ENCODE peak calls at places on chromosomes 11 and 22, in six cellular contexts. E, C, I, T, Y and P are unnamed samples. For H3K36me3, the result is how much of the 10 kb centered on the place peaks cover.

GRCh38 chr11:66880484-66881211 is 23.8 kb downstream of the LRFN4 start:
- DNase-seq in E (peak), C (no peak), I (no peak), T (peak), Y (no peak), P (no peak)

GRCh38 chr11:117986981-117987495 is 844 bp downstream of the IL10RA start:
- DNase-seq in E (peak), C (no peak), I (no peak), T (no peak), Y (peak), P (no peak)

GRCh38 chr11:91805293-91805692 is 419.3 kb upstream of the FAT3 start:
- DNase-seq in E (no peak), C (no peak), I (no peak), T (no peak), Y (no peak), P (no peak)

GRCh38 chr11:75795276-75796090 is 19.5 kb upstream of the UVRAG start:
- DNase-seq in E (no peak), C (no peak), I (no peak), T (no peak), Y (peak), P (no peak)

GRCh38 chr11:125251956-125252355 is 87.4 kb downstream of the PKNOX2 start:
- DNase-seq in E (no peak), C (no peak), I (no peak), T (no peak), Y (no peak), P (no peak)

GRCh38 chr11:132803436-132803835 is 728.9 kb downstream of the OPCML start:
- DNase-seq in E (no peak), C (no peak), I (no peak), T (no peak), Y (peak), P (no peak)

GRCh38 chr11:132125855-132126841 is 755.7 kb downstream of the NTM start:
- DNase-seq in E (no peak), C (no peak), I (no peak), T (no peak), Y (peak), P (no peak)

GRCh38 chr11:108511851-108512474 is 13.8 kb upstream of the POGLUT3 start:
- DNase-seq in E (no peak), C (no peak), I (no peak), T (no peak), Y (peak), P (no peak)

GRCh38 chr11:66420671-66421476 is at the start of gene NPAS4:
- DNase-seq in E (no peak), C (no peak), I (no peak), T (no peak), Y (no peak), P (no peak)

GRCh38 chr22:32850591-32851517 is 49.3 kb downstream of the TIMP3 start:
- DNase-seq in E (no peak), C (peak), I (peak), T (peak), Y (peak), P (peak)

GRCh38 chr11:129023968-129024676 is 81.5 kb upstream of the TP53AIP1 start:
- DNase-seq in E (peak), C (no peak), I (no peak), T (peak), Y (no peak), P (no peak)

GRCh38 chr11:78310500-78310909 is 107.1 kb downstream of the GAB2 start:
- DNase-seq in E (no peak), C (peak), I (peak), T (peak), Y (peak), P (peak)

GRCh38 chr11:60914620-60915249 is 777 bp downstream of the TMEM109 start:
- DNase-seq in E (no peak), C (no peak), I (no peak), T (no peak), Y (peak), P (peak)

GRCh38 chr11:79062814-79063762 is 377.7 kb downstream of the TENM4 start:
- DNase-seq in E (no peak), C (no peak), I (no peak), T (no peak), Y (peak), P (peak)

GRCh38 chr11:65125197-65126056 is 3.3 kb downstream of the MRPL49 start:
- DNase-seq in E (no peak), C (no peak), I (no peak), T (no peak), Y (no peak), P (no peak)
- H3K36me3 ChIP-seq in E (half or more), C (half or more), I (half or more), T (half or more), Y (under half), P (half or more)

GRCh38 chr11:35014352-35014751 is 97.9 kb downstream of the PDHX start:
- DNase-seq in E (no peak), C (no peak), I (no peak), T (no peak), Y (peak), P (no peak)
- H3K27ac ChIP-seq in E (no peak), C (no peak), I (no peak), T (no peak), Y (peak), P (no peak)

DNA sequence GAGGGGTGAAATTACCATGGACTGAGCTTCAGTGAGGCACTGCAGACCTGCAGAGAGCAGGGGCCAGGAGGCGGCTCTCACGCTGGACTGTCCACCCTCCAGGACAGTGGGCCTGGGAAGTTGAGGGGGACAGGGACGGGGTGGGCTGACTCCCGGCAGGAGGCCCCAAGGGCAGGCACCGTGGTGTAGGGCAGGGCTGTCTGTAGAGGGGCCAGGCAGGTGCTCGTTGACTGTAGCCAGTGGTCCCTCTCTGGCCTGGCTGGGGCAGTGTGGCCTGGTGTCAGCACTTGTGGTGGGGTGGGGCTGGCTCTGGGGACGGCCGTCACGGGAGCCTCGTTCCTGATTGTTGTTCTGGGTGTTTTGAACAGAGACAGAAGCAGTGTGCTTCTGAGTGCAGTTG is 46.4 kb downstream of the MUC6 start:
- DNase-seq in E (no peak), C (no peak), I (no peak), T (no peak), Y (no peak), P (no peak)
- H3K36me3 ChIP-seq in E (under half), C (half or more), I (half or more), T (half or more), Y (under half), P (half or more)

GRCh38 chr11:126992804-126993111 is 7.8 kb downstream of the KIRREL3 start:
- DNase-seq in E (no peak), C (no peak), I (no peak), T (no peak), Y (peak), P (no peak)

GRCh38 chr11:126992065-126992803 is 8.3 kb downstream of the KIRREL3 start:
- DNase-seq in E (no peak), C (no peak), I (no peak), T (no peak), Y (peak), P (no peak)

GRCh38 chr11:126989942-126990715 is 10.4 kb downstream of the KIRREL3 start:
- DNase-seq in E (peak), C (peak), I (peak), T (peak), Y (peak), P (peak)

GRCh38 chr11:126990716-126991480 is 9.7 kb downstream of the KIRREL3 start:
- DNase-seq in E (no peak), C (no peak), I (no peak), T (no peak), Y (peak), P (no peak)

GRCh38 chr11:126991596-126991995 is 9.0 kb downstream of the KIRREL3 start:
- DNase-seq in E (no peak), C (no peak), I (no peak), T (no peak), Y (peak), P (no peak)
- H3K27ac ChIP-seq in E (no peak), C (no peak), I (no peak), T (no peak), Y (peak), P (no peak)

DNA sequence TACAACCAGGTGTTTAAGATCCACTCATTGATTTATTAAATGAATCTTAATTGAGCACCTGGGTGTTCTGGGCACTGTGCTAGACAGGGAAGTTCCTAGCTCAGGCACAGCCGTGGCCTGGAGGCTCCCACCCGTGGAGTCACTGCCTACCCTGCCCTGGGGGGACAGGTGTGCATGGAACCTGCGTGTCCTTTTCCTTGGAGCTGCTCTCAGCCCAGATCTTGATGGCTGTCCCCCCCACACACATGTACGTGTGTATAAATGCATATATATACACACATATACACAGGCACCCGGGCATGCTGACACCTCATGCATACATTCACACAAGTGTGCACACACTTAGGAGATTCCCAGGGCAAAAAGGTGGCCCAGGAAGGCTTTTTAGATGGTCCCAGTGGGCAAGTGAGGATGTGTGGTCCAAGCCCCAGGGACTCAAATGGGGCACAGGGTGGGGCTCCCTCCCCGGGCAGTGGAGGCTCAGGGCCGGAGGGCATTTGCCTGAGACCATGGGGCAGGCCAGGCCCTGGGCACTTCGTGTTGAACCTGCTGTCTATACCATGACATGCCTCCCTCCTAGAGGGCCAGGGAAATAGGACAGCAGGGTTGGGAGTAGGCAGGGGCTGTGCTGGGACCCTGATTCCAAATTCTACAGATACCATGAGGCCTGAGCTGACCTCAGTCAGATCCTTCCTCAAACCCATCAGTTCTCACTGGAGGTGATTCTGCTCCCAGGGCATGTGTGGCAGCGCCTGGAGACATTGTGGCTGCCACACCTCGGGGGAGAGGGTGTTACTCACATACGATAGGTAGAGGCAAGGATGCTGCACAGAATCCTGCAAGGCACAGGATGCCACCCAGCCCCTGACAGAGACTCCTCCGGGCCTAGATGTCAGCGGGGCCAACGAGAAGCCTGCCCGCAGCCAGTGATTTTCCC is 77.8 kb downstream of the BCR start:
- DNase-seq in E (no peak), C (no peak), I (no peak), T (no peak), Y (no peak), P (no peak)
- H3K36me3 ChIP-seq in E (under half), C (under half), I (under half), T (half or more), Y (under half), P (half or more)

GRCh38 chr11:46743043-46743442 is 24.0 kb downstream of the F2 start:
- DNase-seq in E (no peak), C (peak), I (no peak), T (no peak), Y (no peak), P (no peak)

GRCh38 chr11:46745328-46745727 is 26.3 kb downstream of the F2 start:
- DNase-seq in E (no peak), C (no peak), I (no peak), T (no peak), Y (no peak), P (no peak)

GRCh38 chr11:46741600-46742484 is 22.8 kb downstream of the F2 start:
- DNase-seq in E (no peak), C (no peak), I (no peak), T (no peak), Y (no peak), P (no peak)

GRCh38 chr11:46745995-46746394 is 27.0 kb downstream of the F2 start:
- DNase-seq in E (no peak), C (no peak), I (no peak), T (no peak), Y (no peak), P (no peak)

GRCh38 chr11:46743693-46744339 is 24.8 kb downstream of the F2 start:
- DNase-seq in E (no peak), C (no peak), I (no peak), T (no peak), Y (no peak), P (no peak)
- H3K27ac ChIP-seq in E (no peak), C (no peak), I (no peak), T (no peak), Y (no peak), P (no peak)

GRCh38 chr22:40258463-40259046 is 80.8 kb downstream of the TNRC6B start:
- DNase-seq in E (no peak), C (no peak), I (no peak), T (no peak), Y (peak), P (no peak)
- H3K36me3 ChIP-seq in E (under half), C (under half), I (under half), T (under half), Y (under half), P (under half)

GRCh38 chr11:11821899-11822298 is 19.9 kb upstream of the USP47 start:
- DNase-seq in E (no peak), C (no peak), I (no peak), T (no peak), Y (peak), P (no peak)

GRCh38 chr11:11814614-11815452 is 26.9 kb upstream of the USP47 start:
- DNase-seq in E (no peak), C (no peak), I (no peak), T (no peak), Y (no peak), P (no peak)

GRCh38 chr11:11817957-11818356 is 23.8 kb upstream of the USP47 start:
- DNase-seq in E (no peak), C (no peak), I (no peak), T (no peak), Y (no peak), P (no peak)

GRCh38 chr11:11816511-11817319 is 25.1 kb upstream of the USP47 start:
- DNase-seq in E (no peak), C (no peak), I (no peak), T (no peak), Y (peak), P (no peak)

GRCh38 chr11:11818529-11819121 is 23.1 kb upstream of the USP47 start:
- DNase-seq in E (no peak), C (no peak), I (no peak), T (no peak), Y (no peak), P (no peak)
- H3K27ac ChIP-seq in E (no peak), C (no peak), I (no peak), T (no peak), Y (no peak), P (no peak)

DNA sequence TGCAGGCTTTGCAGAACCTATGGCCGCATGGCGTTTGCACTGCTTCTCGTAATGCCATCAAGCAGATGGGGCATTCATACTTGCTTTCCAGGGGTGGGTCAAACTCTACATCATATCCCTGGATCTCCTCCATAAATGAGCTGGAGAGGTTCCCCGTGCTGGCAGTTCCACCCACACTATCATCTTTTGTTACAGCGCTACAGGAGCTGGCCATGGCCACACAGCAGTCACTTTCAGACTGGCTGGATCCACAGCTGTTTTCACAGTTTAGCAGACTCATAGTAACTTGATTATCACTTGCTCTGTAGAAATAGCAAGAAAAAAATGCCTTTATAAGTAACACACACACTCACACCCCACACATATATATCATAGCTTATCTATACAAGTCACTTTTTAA is 8.8 kb downstream of the TRAF6 start:
- DNase-seq in E (no peak), C (no peak), I (no peak), T (no peak), Y (no peak), P (no peak)
- H3K36me3 ChIP-seq in E (under half), C (under half), I (under half), T (half or more), Y (under half), P (under half)

GRCh38 chr11:86192858-86193257 is 51.7 kb upstream of the EED start:
- DNase-seq in E (no peak), C (no peak), I (no peak), T (no peak), Y (no peak), P (no peak)
- H3K27ac ChIP-seq in E (no peak), C (peak), I (no peak), T (peak), Y (no peak), P (no peak)